ENCODE peak calls at places on chromosomes 1 and 21, in nine cellular contexts. M is right atrium auricular region; S is SK-N-SH; Z is fibroblast of lung; U is effector memory CD4-positive, alpha-beta T cell; R is IMR-90; T is hepatocyte; O is CD8-positive, alpha-beta memory T cell; X is left ventricle myocardium inferior. I is an unnamed sample.

GRCh38 chr1:204366759-204367158 is 7.0 kb upstream of the PLEKHA6 start:
- DNase-seq in M (no peak), T (no peak), R (no peak), Z (no peak), X (no peak), U (no peak), O (no peak), S (peak; percentile 46), I (no peak)

GRCh38 chr1:16217061-16217785 is 4.8 kb upstream of the ARHGEF19 start:
- DNase-seq in U (peak; percentile 94), X (peak; percentile 99), M (peak; percentile 98), R (peak; percentile 93), Z (peak; percentile 96), T (peak; percentile 100), S (peak; percentile 99), O (peak; percentile 93), I (peak; percentile 88)

GRCh38 chr1:175116903-175117302 is 49.3 kb downstream of the TNN start:
- DNase-seq in T (no peak), Z (no peak), U (no peak), X (no peak), R (no peak), M (peak; percentile 54), O (no peak), S (no peak), I (no peak)

GRCh38 chr1:41357451-41358151 is 3.6 kb upstream of the FOXO6 start:
- DNase-seq in M (no peak), R (no peak), Z (no peak), S (peak; percentile 56), U (no peak), X (peak; percentile 48), T (no peak), O (no peak), I (no peak)

GRCh38 chr1:88327391-88328267 is 356.4 kb upstream of the PKN2 start:
- DNase-seq in M (no peak), U (no peak), Z (peak; percentile 91), O (no peak), S (no peak), X (no peak), T (peak; percentile 78), R (peak; percentile 93), I (no peak)

GRCh38 chr1:24186993-24187790 is at the start of gene IFNLR1:
- DNase-seq in X (peak; percentile 50), T (peak; percentile 89), U (peak; percentile 63), M (no peak), S (peak; percentile 89), R (no peak), Z (no peak), O (peak; percentile 74), I (peak; percentile 58)

GRCh38 chr1:196078691-196079090 is 529.5 kb downstream of the KCNT2 start:
- DNase-seq in X (no peak), U (no peak), M (no peak), R (peak; percentile 18), T (no peak), O (no peak), S (no peak), Z (peak; percentile 63), I (no peak)

GRCh38 chr1:230211436-230212145 is 144.6 kb downstream of the GALNT2 start:
- DNase-seq in T (no peak), S (no peak), U (no peak), X (no peak), O (no peak), R (no peak), M (no peak), Z (no peak), I (no peak)

GRCh38 chr1:12095822-12096263 is 32.7 kb downstream of the TNFRSF8 start:
- DNase-seq in R (peak; percentile 45), O (no peak), S (no peak), X (no peak), M (no peak), U (no peak), Z (no peak), T (no peak), I (no peak)

GRCh38 chr1:215376544-215377264 is 190.4 kb upstream of the KCTD3 start:
- DNase-seq in T (no peak), Z (peak; percentile 49), M (no peak), O (no peak), R (no peak), X (no peak), S (no peak), U (no peak), I (no peak)

GRCh38 chr1:24906760-24907490 is 23.2 kb downstream of the RUNX3 start:
- DNase-seq in M (no peak), S (no peak), T (no peak), U (no peak), X (no peak), O (no peak), R (no peak), Z (no peak), I (no peak)

GRCh38 chr21:15850645-15851044 is 120.9 kb downstream of the USP25 start:
- DNase-seq in Z (peak; percentile 58), X (no peak), U (no peak), S (no peak), O (no peak), R (peak; percentile 72), T (no peak), M (no peak), I (no peak)

GRCh38 chr1:162136760-162137537 is 67.5 kb downstream of the NOS1AP start:
- DNase-seq in M (no peak), U (no peak), Z (peak; percentile 77), R (peak; percentile 85), O (no peak), S (no peak), T (peak; percentile 54), X (no peak), I (no peak)

GRCh38 chr1:43434256-43434655 is 19.5 kb downstream of the HYI start:
- DNase-seq in U (no peak), R (no peak), M (no peak), X (no peak), S (no peak), T (no peak), O (no peak), Z (no peak), I (no peak)

GRCh38 chr1:66542811-66543767 is 9.1 kb downstream of the SGIP1 start:
- DNase-seq in M (no peak), Z (peak; percentile 72), R (peak; percentile 95), S (no peak), U (no peak), T (peak; percentile 86), X (peak; percentile 72), O (no peak), I (no peak)

GRCh38 chr1:200048244-200048643 is 20.7 kb downstream of the NR5A2 start:
- DNase-seq in Z (no peak), R (no peak), T (no peak), M (no peak), X (no peak), U (no peak), S (no peak), O (no peak), I (no peak)

GRCh38 chr1:236079703-236080245 is 14.9 kb upstream of the NID1 start:
- DNase-seq in M (no peak), X (no peak), R (no peak), T (no peak), S (no peak), U (no peak), Z (no peak), O (no peak), I (no peak)

GRCh38 chr1:214165850-214166374 is 115.0 kb upstream of the SMYD2 start:
- DNase-seq in T (no peak), Z (no peak), R (no peak), S (peak; percentile 32), X (no peak), M (no peak), U (no peak), O (no peak), I (no peak)

GRCh38 chr1:6477039-6477820 is 11.3 kb upstream of the TNFRSF25 start:
- DNase-seq in S (no peak), Z (no peak), U (no peak), O (no peak), M (no peak), R (no peak), T (no peak), X (no peak), I (no peak)

GRCh38 chr1:245086389-245086969 is 68.3 kb upstream of the KIF26B start:
- DNase-seq in T (no peak), M (no peak), S (no peak), Z (peak; percentile 61), R (peak; percentile 80), X (no peak), O (no peak), U (no peak), I (no peak)

GRCh38 chr1:14929547-14930223 is 223.9 kb upstream of the TMEM51 start:
- DNase-seq in T (peak; percentile 90), R (peak; percentile 86), X (no peak), O (no peak), Z (peak; percentile 79), U (no peak), S (no peak), M (no peak), I (no peak)

GRCh38 chr1:9558946-9559545 is 19.8 kb downstream of the SLC25A33 start:
- DNase-seq in Z (no peak), U (no peak), S (no peak), O (no peak), R (no peak), M (no peak), X (no peak), T (no peak), I (no peak)
- H3K27ac ChIP-seq in Z (no peak overlapping the region), U (no peak overlapping the region), S (no peak overlapping the region), O (no peak overlapping the region), R (no peak overlapping the region), M (peak overlapping the region; percentile 90), X (peak overlapping the region; percentile 64), T (no peak overlapping the region), I (no peak overlapping the region)

GRCh38 chr1:113871597-113872113 is at the start of gene PTPN22:
- DNase-seq in U (peak; percentile 74), O (peak; percentile 70), Z (peak; percentile 50), S (no peak), M (no peak), T (no peak), X (no peak), R (peak; percentile 83), I (peak; percentile 87)
- H3K27ac ChIP-seq in U (peak within 1 kb of the TSS; percentile 78), O (peak within 1 kb of the TSS; percentile 68), Z (no peak within 1 kb of the TSS), S (no peak within 1 kb of the TSS), M (peak within 1 kb of the TSS; percentile 36), T (no peak within 1 kb of the TSS), X (peak within 1 kb of the TSS; percentile 32), R (no peak within 1 kb of the TSS), I (peak within 1 kb of the TSS; percentile 79)

GRCh38 chr21:43866233-43866632 is 1.2 kb downstream of the AGPAT3 start:
- DNase-seq in U (no peak), R (peak; percentile 57), X (peak; percentile 65), Z (peak; percentile 60), O (peak; percentile 18), S (peak; percentile 83), T (peak; percentile 75), M (no peak), I (peak; percentile 47)
- H3K27ac ChIP-seq in U (peak overlapping the region; percentile 84), R (peak overlapping the region; percentile 95), X (peak overlapping the region; percentile 94), Z (peak overlapping the region; percentile 69), O (peak overlapping the region; percentile 84), S (peak overlapping the region; percentile 71), T (peak overlapping the region; percentile 95), M (peak overlapping the region; percentile 92), I (peak overlapping the region; percentile 72)

DNA sequence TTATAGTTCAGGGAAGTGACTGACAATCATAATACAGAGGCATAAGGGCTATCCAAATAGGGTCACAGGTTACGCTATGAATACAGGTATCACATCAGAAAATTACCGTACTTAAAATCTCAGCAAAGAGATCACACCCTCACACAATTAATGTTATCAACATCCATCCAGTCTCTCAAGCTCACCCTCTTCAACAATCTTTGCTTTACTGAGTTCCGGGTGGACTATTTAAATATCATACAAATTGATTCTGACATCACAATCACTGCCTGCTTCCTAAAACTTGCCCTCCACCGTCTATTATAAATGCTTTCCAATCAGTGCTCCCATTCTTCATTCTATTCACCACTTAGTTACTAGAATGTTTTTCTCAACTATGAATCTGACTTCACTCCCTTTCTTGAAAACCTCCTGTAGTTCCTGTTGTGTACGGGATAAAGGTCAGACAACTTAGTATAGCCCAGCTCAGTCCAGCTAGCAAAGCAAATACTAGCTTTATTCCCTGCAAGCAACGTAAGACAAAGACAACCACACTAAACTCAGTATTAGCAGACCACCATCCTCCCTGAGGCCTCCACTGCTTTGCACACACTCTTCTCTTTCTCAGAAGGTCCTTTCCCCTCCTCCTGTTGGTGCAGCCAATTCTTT is 398.7 kb downstream of the SMYD3 start:
- DNase-seq in R (no peak), S (no peak), X (no peak), Z (no peak), M (no peak), T (peak; percentile 8), O (no peak), U (no peak), I (no peak)
- H3K27ac ChIP-seq in R (no peak overlapping the region), S (peak overlapping the region; percentile 90), X (no peak overlapping the region), Z (no peak overlapping the region), M (no peak overlapping the region), T (peak overlapping the region; percentile 41), O (no peak overlapping the region), U (no peak overlapping the region), I (no peak overlapping the region)